ENCODE peak calls at places on chromosome 20, in seven cellular contexts. P is aorta, E is GM23248, A is vagina, B is H9, O is stomach, M is left lung. R is an unnamed sample. For H3K27me3 and H3K4me1, the result is how much of the 10 kb centered on the place peaks cover.

GRCh38 chr20:37133952-37134351 is 38.2 kb upstream of the RBL1 start:
- DNase-seq in P (no peak), E (no peak), A (no peak), B (no peak), O (no peak), M (no peak), R (no peak)

GRCh38 chr20:17895641-17896246 is 72.8 kb downstream of the SNX5 start:
- DNase-seq in P (peak), E (peak), A (no peak), B (no peak), O (no peak), M (peak), R (no peak)

GRCh38 chr20:47148059-47148458 is 208.4 kb downstream of the ZMYND8 start:
- DNase-seq in P (no peak), E (no peak), A (no peak), B (no peak), O (no peak), M (no peak), R (no peak)

GRCh38 chr20:36929290-36929689 is 22.2 kb downstream of the SAMHD1 start:
- DNase-seq in P (no peak), E (peak), A (no peak), B (no peak), O (no peak), M (no peak), R (no peak)

GRCh38 chr20:58895099-58895795 is 42.7 kb downstream of the GNAS start:
- DNase-seq in P (no peak), E (peak), A (no peak), B (no peak), O (no peak), M (no peak), R (no peak)

GRCh38 chr20:12113468-12114371 is 196.0 kb downstream of the BTBD3 start:
- DNase-seq in P (no peak), E (no peak), A (no peak), B (no peak), O (peak), M (no peak), R (no peak)

GRCh38 chr20:59063358-59064213 is 21.0 kb upstream of the PRELID3B start:
- DNase-seq in P (no peak), E (peak), A (no peak), B (no peak), O (no peak), M (no peak), R (no peak)

GRCh38 chr20:48102076-48102787 is 317.0 kb upstream of the SULF2 start:
- DNase-seq in P (no peak), E (no peak), A (no peak), B (no peak), O (no peak), M (no peak), R (no peak)

GRCh38 chr20:63552481-63553249 is 1.3 kb upstream of the FNDC11 start:
- DNase-seq in P (no peak), E (no peak), A (no peak), B (peak), O (no peak), M (no peak), R (no peak)

GRCh38 chr20:64104667-64105451 is 2.5 kb downstream of the NPBWR2 start:
- DNase-seq in P (peak), E (no peak), A (no peak), B (no peak), O (no peak), M (peak), R (no peak)

GRCh38 chr20:4108495-4109306 is 93.3 kb upstream of the RNF24 start:
- DNase-seq in P (no peak), E (peak), A (no peak), B (peak), O (peak), M (no peak), R (no peak)

GRCh38 chr20:3716195-3716834 is 3.9 kb upstream of the SIGLEC1 start:
- DNase-seq in P (no peak), E (peak), A (no peak), B (peak), O (no peak), M (no peak), R (no peak)

GRCh38 chr20:54680872-54681297 is 205.5 kb downstream of the DOK5 start:
- DNase-seq in P (no peak), E (peak), A (no peak), B (peak), O (no peak), M (no peak), R (peak)

GRCh38 chr20:35630636-35631035 is 15.0 kb downstream of the SPAG4 start:
- DNase-seq in P (no peak), E (no peak), A (no peak), B (peak), O (no peak), M (no peak), R (no peak)

GRCh38 chr20:14902432-14903089 is 565.1 kb upstream of the FLRT3 start:
- DNase-seq in P (no peak), E (no peak), A (no peak), B (no peak), O (no peak), M (no peak), R (no peak)

GRCh38 chr20:63765918-63766317 is 26.3 kb downstream of the SLC2A4RG start:
- DNase-seq in P (no peak), E (no peak), A (no peak), B (no peak), O (no peak), M (peak), R (no peak)

GRCh38 chr20:3786665-3787639 is at the start of gene CENPB:
- DNase-seq in P (peak), E (peak), A (peak), B (peak), O (peak), M (peak), R (peak)

GRCh38 chr20:38165966-38166706 is 1.1 kb upstream of the TGM2 start:
- DNase-seq in P (peak), E (no peak), A (no peak), B (no peak), O (no peak), M (no peak), R (no peak)

GRCh38 chr20:12152996-12153395 is 235.3 kb downstream of the BTBD3 start:
- DNase-seq in P (no peak), E (no peak), A (no peak), B (no peak), O (no peak), M (no peak), R (no peak)

GRCh38 chr20:46276531-46276930 is 31.8 kb downstream of the CDH22 start:
- DNase-seq in P (no peak), E (peak), A (no peak), B (no peak), O (no peak), M (no peak), R (no peak)

GRCh38 chr20:62936996-62937352 is 973 bp upstream of the GID8 start:
- DNase-seq in P (no peak), E (peak), A (no peak), B (no peak), O (no peak), M (no peak), R (no peak)

GRCh38 chr20:43287637-43288036 is 97.9 kb upstream of the PTPRT start:
- DNase-seq in P (no peak), E (peak), A (no peak), B (no peak), O (no peak), M (no peak), R (no peak)

GRCh38 chr20:43292221-43292620 is 102.5 kb upstream of the PTPRT start:
- DNase-seq in P (no peak), E (no peak), A (no peak), B (no peak), O (no peak), M (no peak), R (no peak)

GRCh38 chr20:43295263-43295662 is 105.6 kb upstream of the PTPRT start:
- DNase-seq in P (no peak), E (no peak), A (no peak), B (no peak), O (no peak), M (no peak), R (no peak)

DNA sequence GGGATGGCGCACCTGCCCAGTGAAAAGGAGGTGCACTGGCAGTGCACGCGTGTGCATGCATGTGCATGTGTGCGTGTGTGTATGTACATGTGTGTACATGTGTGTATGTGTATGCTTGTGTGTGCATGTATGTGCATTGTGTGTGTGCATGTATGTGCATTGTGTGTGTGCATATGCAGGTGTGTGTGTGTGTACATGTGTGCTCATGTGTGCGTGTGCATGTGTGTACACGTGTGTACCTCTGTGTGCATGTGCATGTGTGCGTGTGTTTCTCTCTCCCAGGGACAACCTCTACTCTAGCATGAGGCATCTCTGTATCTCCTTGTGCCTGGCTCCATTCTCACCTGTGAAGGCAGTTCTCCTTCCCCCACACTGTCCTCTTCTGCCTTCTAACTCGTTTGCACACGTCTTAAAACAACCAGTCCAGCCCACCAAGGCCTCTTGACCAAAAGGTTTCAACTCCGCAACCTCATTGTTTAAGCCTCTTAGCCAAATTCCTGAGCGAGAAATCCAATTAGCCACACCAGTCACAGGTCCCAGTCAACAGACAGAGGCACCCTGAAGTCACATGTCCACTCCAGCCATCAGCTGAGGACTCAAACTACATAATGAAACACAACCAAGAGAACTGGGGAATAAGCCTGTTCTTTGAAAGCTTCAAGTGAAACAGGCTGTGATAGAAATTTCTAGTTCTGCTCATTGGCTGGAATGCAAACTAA is 103.5 kb upstream of the PTPRT start:
- DNase-seq in P (no peak), E (no peak), A (no peak), B (no peak), O (no peak), M (no peak), R (no peak)
- H3K27me3 ChIP-seq in P (under half), E (under half), A (under half), B (under half), O (under half), M (under half), R (under half)

DNA sequence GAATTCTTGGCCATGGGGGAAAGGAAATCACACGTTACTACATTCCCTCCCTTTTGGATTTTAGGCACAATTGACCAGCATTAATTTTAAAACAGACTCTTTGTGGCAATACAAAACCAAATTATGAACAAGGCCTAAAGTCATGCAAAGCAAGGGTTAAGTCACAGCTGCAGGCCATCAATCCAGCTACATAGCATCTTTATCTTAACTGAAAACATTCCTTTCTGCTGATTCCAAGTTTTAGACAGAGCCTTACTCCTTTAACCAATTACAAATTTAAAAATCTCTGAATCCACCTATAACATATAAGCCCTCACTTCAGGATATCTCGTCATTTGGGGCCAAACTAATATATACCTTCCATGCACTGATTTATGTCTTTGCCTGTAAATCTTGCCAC is 757.2 kb downstream of the PTPRT start:
- DNase-seq in P (no peak), E (no peak), A (no peak), B (no peak), O (no peak), M (no peak), R (no peak)
- H3K4me1 ChIP-seq in P (under half), E (under half), A (under half), B (under half), O (under half), M (under half), R (under half)

GRCh38 chr20:50356962-50357782 is 153.0 kb upstream of the PTPN1 start:
- DNase-seq in P (no peak), E (no peak), A (no peak), B (no peak), O (no peak), M (no peak), R (no peak)

GRCh38 chr20:50358959-50359358 is 151.2 kb upstream of the PTPN1 start:
- DNase-seq in P (peak), E (no peak), A (no peak), B (no peak), O (no peak), M (no peak), R (no peak)

GRCh38 chr20:50356522-50356880 is 153.7 kb upstream of the PTPN1 start:
- DNase-seq in P (peak), E (no peak), A (no peak), B (no peak), O (no peak), M (no peak), R (no peak)

GRCh38 chr20:50358166-50358565 is 152.0 kb upstream of the PTPN1 start:
- DNase-seq in P (no peak), E (no peak), A (no peak), B (no peak), O (no peak), M (no peak), R (no peak)

GRCh38 chr20:50357783-50358161 is 152.4 kb upstream of the PTPN1 start:
- DNase-seq in P (peak), E (no peak), A (no peak), B (no peak), O (no peak), M (no peak), R (no peak)
- H3K27me3 ChIP-seq in P (under half), E (under half), A (under half), B (under half), O (under half), M (under half), R (under half)

GRCh38 chr20:1623501-1624250 is 3.9 kb upstream of the SIRPB1 start:
- DNase-seq in P (no peak), E (no peak), A (peak), B (no peak), O (no peak), M (no peak), R (no peak)

GRCh38 chr20:1626528-1627192 is 6.9 kb upstream of the SIRPB1 start:
- DNase-seq in P (no peak), E (no peak), A (no peak), B (no peak), O (no peak), M (no peak), R (peak)

GRCh38 chr20:1622450-1622849 is 2.6 kb upstream of the SIRPB1 start:
- DNase-seq in P (no peak), E (no peak), A (no peak), B (no peak), O (no peak), M (no peak), R (peak)

GRCh38 chr20:1628621-1629020 is 8.8 kb upstream of the SIRPB1 start:
- DNase-seq in P (no peak), E (no peak), A (no peak), B (no peak), O (no peak), M (no peak), R (peak)

GRCh38 chr20:1624811-1625690 is 5.2 kb upstream of the SIRPB1 start:
- DNase-seq in P (no peak), E (no peak), A (peak), B (no peak), O (no peak), M (no peak), R (peak)
- H3K4me1 ChIP-seq in P (under half), E (under half), A (under half), B (under half), O (under half), M (half or more), R (under half)

DNA sequence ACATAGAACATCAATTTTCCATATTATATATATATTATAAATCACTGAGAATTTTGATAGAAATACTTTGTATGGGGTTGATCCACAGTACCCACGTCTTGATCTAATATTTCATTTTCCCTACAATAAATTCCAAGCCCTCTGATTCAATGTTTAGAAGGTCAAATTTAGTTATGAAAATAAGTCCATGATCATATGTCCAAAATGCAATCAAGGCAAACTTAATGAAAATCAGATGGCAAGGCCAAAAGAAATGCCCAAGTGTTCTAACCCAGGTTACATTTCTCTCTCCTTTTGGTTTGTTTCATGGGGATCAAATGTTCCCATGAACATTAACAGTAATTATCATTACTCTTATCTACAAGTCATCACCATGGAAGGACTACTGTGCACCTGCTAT is 203.8 kb downstream of the KIF16B start:
- DNase-seq in P (no peak), E (no peak), A (no peak), B (no peak), O (no peak), M (no peak), R (peak)
- H3K27me3 ChIP-seq in P (under half), E (under half), A (under half), B (under half), O (under half), M (under half), R (under half)

DNA sequence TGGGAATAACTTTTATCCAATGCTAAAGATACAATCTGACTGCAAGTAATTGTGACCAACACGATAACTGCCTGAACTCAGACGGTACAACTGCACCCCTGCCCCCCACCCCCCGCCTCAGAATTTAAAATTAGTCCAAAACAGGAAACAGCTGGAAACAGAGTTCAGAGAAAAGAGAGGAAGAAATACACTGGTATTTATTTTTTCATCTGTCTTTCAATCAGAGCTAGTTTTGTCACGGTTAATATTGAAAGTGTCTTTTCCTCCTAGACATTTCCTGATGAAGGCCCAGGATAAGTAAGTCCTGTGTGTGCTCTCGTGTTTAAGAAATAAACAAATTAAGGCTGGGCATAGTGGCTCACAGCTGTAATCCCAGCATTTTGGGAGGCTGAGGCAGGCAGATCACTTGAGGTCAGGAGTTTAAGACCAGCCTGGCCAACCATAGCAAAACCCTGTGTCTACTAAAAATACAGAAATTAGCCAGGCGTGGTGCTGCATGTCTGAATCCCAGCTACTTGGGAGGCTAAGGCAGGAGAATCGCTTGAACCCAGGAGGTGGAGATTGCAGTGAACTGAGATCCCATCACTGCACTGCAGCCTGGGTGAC is 21.5 kb downstream of the ACSS1 start:
- DNase-seq in P (no peak), E (no peak), A (no peak), B (no peak), O (no peak), M (no peak), R (no peak)
- H3K4me1 ChIP-seq in P (under half), E (under half), A (half or more), B (under half), O (half or more), M (half or more), R (half or more)

R was measured in esophagus muscularis mucosa.